ENCODE peak calls at places on chromosome 10, in seven cellular contexts. B is H9; Y is left ventricle myocardium inferior; L is HEK293T; X is skeletal muscle cell; W is stimulated activated CD4-positive, alpha-beta T cell treated with anti-CD3 and anti-CD28 coated beads, Interleukin-4, amount 100 ng/mL, for 1 hour; A is stimulated activated naive CD8-positive, alpha-beta T cell treated with anti-CD3 and anti-CD28 coated beads, Interleukin-15, Interleukin-2, amounts not matched to agents 100 U/mL and 50 U/mL, for 24 hours. E is an unnamed sample.

GRCh38 chr10:71812016-71812912 is 38.8 kb downstream of the PSAP start:
- DNase-seq in B (peak), W (peak), Y (peak), L (peak), A (peak), X (no peak), E (peak)

GRCh38 chr10:119290301-119291036 is 83.1 kb downstream of the GRK5 start:
- DNase-seq in Y (no peak), W (no peak), L (no peak), X (no peak), A (no peak), B (no peak), E (no peak)

GRCh38 chr10:24153016-24153415 is 55.9 kb upstream of the KIAA1217 start:
- DNase-seq in L (no peak), W (no peak), A (no peak), Y (no peak), B (no peak), X (no peak), E (no peak)

GRCh38 chr10:66717221-66717981 is 208.4 kb upstream of the LRRTM3 start:
- DNase-seq in W (no peak), Y (no peak), A (no peak), L (peak), B (no peak), X (no peak), E (no peak)

GRCh38 chr10:74103560-74104248 is 46.9 kb downstream of the AP3M1 start:
- DNase-seq in B (no peak), Y (no peak), W (no peak), A (no peak), X (no peak), L (peak), E (no peak)

GRCh38 chr10:113409147-113409546 is 143.7 kb upstream of the HABP2 start:
- DNase-seq in X (no peak), Y (no peak), A (no peak), W (no peak), B (no peak), L (no peak), E (no peak)

GRCh38 chr10:124725171-124725631 is 19.0 kb downstream of the FAM53B start:
- DNase-seq in X (no peak), Y (no peak), W (no peak), A (no peak), B (no peak), L (no peak), E (no peak)

GRCh38 chr10:61974611-61975010 is 73.1 kb downstream of the ARID5B start:
- DNase-seq in W (no peak), L (peak), A (no peak), B (no peak), X (peak), Y (peak), E (no peak)

GRCh38 chr10:680745-681144 is 8.7 kb downstream of the DIP2C start:
- DNase-seq in W (no peak), L (no peak), B (no peak), A (no peak), X (no peak), Y (no peak), E (no peak)

GRCh38 chr10:32983333-32983909 is 25.4 kb upstream of the ITGB1 start:
- DNase-seq in L (no peak), X (peak), W (peak), A (peak), Y (no peak), B (no peak), E (no peak)

GRCh38 chr10:114821915-114822770 is 563 bp downstream of the FHIP2A start:
- DNase-seq in L (peak), Y (peak), X (no peak), W (peak), A (peak), B (peak), E (peak)

GRCh38 chr10:19499291-19499765 is 316.9 kb upstream of the PLXDC2 start:
- DNase-seq in B (no peak), Y (no peak), X (no peak), A (no peak), L (no peak), W (no peak), E (no peak)

GRCh38 chr10:12656518-12657142 is 307.3 kb downstream of the CAMK1D start:
- DNase-seq in X (peak), A (no peak), B (no peak), W (no peak), L (peak), Y (no peak), E (no peak)

GRCh38 chr10:110822708-110823291 is 48.9 kb upstream of the PDCD4 start:
- DNase-seq in L (no peak), B (peak), W (no peak), X (no peak), Y (no peak), A (no peak), E (peak)

GRCh38 chr10:96743988-96744585 is 23.8 kb upstream of the PIK3AP1 start:
- DNase-seq in L (no peak), B (no peak), Y (no peak), X (no peak), A (no peak), W (no peak), E (no peak)

E was measured in ecto neural progenitor cell.